ENCODE peak calls at places on chromosomes 12 and 14, in six cellular contexts. B is A549, A is transverse colon, O is IMR-90, F is esophagus squamous epithelium, E is heart left ventricle. K is an unnamed sample.
A peak's percentile ranks its signal among the peaks of the same experiment; 100 is the strongest.

GRCh38 chr12:27868165-27868564 is 88.1 kb upstream of the MANSC4 start:
- DNase-seq in F (no peak), A (no peak), O (peak; percentile 93), B (no peak), E (no peak), K (no peak)

GRCh38 chr12:26789731-26790644 is 43.0 kb downstream of the ITPR2 start:
- DNase-seq in F (no peak), E (no peak), B (peak; percentile 16), A (peak; percentile 18), O (peak; percentile 75), K (peak; percentile 15)

GRCh38 chr12:54154708-54155316 is 34.0 kb downstream of the SMUG1 start:
- DNase-seq in O (no peak), A (no peak), B (no peak), E (no peak), F (no peak), K (no peak)

GRCh38 chr12:55955800-55956508 is 9.9 kb downstream of the PMEL start:
- DNase-seq in O (peak; percentile 76), F (no peak), B (peak; percentile 81), A (peak; percentile 27), E (no peak), K (no peak)

GRCh38 chr14:91867316-91867988 is at the start of gene TC2N:
- DNase-seq in A (no peak), E (no peak), B (no peak), F (no peak), O (no peak), K (no peak)

GRCh38 chr14:36941783-36942521 is 230.5 kb downstream of the SLC25A21 start:
- DNase-seq in A (peak; percentile 72), B (peak; percentile 75), F (no peak), E (peak; percentile 78), O (peak; percentile 64), K (no peak)

GRCh38 chr12:18684430-18684829 is 53.4 kb downstream of the PLCZ1 start:
- DNase-seq in E (no peak), A (no peak), O (no peak), F (no peak), B (no peak), K (no peak)

GRCh38 chr12:124337628-124338027 is 42.7 kb downstream of the RFLNA start:
- DNase-seq in A (no peak), E (no peak), B (no peak), F (no peak), O (no peak), K (no peak)

GRCh38 chr14:105484069-105484996 is 2.4 kb upstream of the CRIP1 start:
- DNase-seq in A (no peak), F (no peak), B (peak; percentile 53), O (no peak), E (no peak), K (no peak)

GRCh38 chr14:48805315-48805714 is 780.9 kb downstream of the RPS29 start:
- DNase-seq in B (no peak), E (no peak), F (no peak), A (no peak), O (no peak), K (no peak)

GRCh38 chr14:86646688-86647687 is 1117.0 kb downstream of the FLRT2 start:
- DNase-seq in E (no peak), F (no peak), A (no peak), B (peak; percentile 17), O (peak; percentile 70), K (no peak)

GRCh38 chr12:32201096-32201495 is 94.4 kb downstream of the BICD1 start:
- DNase-seq in F (no peak), O (no peak), B (no peak), A (no peak), E (no peak), K (no peak)

GRCh38 chr14:105163040-105163742 is 5.4 kb downstream of the JAG2 start:
- DNase-seq in B (no peak), O (no peak), E (no peak), A (no peak), F (no peak), K (no peak)

GRCh38 chr14:56794557-56795283 is 15.6 kb downstream of the OTX2 start:
- DNase-seq in E (no peak), O (no peak), F (no peak), A (no peak), B (no peak), K (no peak)

GRCh38 chr14:104095426-104096310 is 10.2 kb downstream of the ASPG start:
- DNase-seq in F (no peak), O (no peak), A (peak; percentile 8), E (peak; percentile 42), B (no peak), K (no peak)

GRCh38 chr14:49586673-49587460 is 687 bp upstream of the RPS29 start:
- DNase-seq in A (peak; percentile 27), E (no peak), F (no peak), B (peak; percentile 83), O (peak; percentile 82), K (no peak)

GRCh38 chr12:106126441-106127288 is 12.1 kb downstream of the NUAK1 start:
- DNase-seq in E (no peak), F (no peak), B (peak; percentile 96), O (peak; percentile 80), A (no peak), K (no peak)

GRCh38 chr14:99357856-99358390 is 85.9 kb upstream of the BCL11B start:
- DNase-seq in F (no peak), A (no peak), E (no peak), B (no peak), O (no peak), K (no peak)

GRCh38 chr12:5808956-5809355 is 136.1 kb downstream of the ANO2 start:
- DNase-seq in B (no peak), F (no peak), E (no peak), O (peak; percentile 85), A (no peak), K (peak; percentile 88)

GRCh38 chr12:30515351-30515750 is 180.3 kb downstream of the IPO8 start:
- DNase-seq in B (peak; percentile 13), O (no peak), F (no peak), E (no peak), A (no peak), K (no peak)

GRCh38 chr12:117035287-117035686 is 63.9 kb downstream of the TESC start:
- DNase-seq in O (no peak), A (no peak), F (no peak), B (no peak), E (no peak), K (no peak)
- TF ChIP-seq POLR2A in O (no peak), A (no peak), F (no peak), B (no peak), E (no peak), K (no peak)

GRCh38 chr12:115354007-115354452 is 670.1 kb upstream of the TBX3 start:
- DNase-seq in A (peak; percentile 59), F (no peak), O (peak; percentile 98), E (no peak), B (peak; percentile 85), K (peak; percentile 61)
- TF ChIP-seq POLR2A in A (no peak), F (peak; percentile 51), O (peak; percentile 85), E (peak; percentile 32), B (peak; percentile 37), K (peak; percentile 43)

GRCh38 chr14:62117010-62117717 is 354.9 kb downstream of the SNAPC1 start:
- DNase-seq in B (peak; percentile 14), A (peak; percentile 48), O (peak; percentile 83), F (no peak), E (peak; percentile 82), K (no peak)
- TF ChIP-seq POLR2A in B (no peak), A (no peak), O (no peak), F (no peak), E (no peak), K (no peak)

GRCh38 chr14:23327947-23328744 is 6.9 kb downstream of the PABPN1 start:
- DNase-seq in O (peak; percentile 80), F (no peak), B (peak; percentile 79), A (peak; percentile 76), E (no peak), K (peak; percentile 37)

GRCh38 chr14:23324455-23324846 is 3.2 kb downstream of the PABPN1 start:
- DNase-seq in B (no peak), A (no peak), O (no peak), F (no peak), E (no peak), K (no peak)

GRCh38 chr14:23324993-23325392 is 3.7 kb downstream of the PABPN1 start:
- DNase-seq in B (no peak), F (no peak), E (no peak), O (no peak), A (no peak), K (no peak)

GRCh38 chr14:23323838-23324454 is 2.7 kb downstream of the PABPN1 start:
- DNase-seq in O (no peak), F (no peak), A (no peak), E (no peak), B (no peak), K (no peak)

GRCh38 chr14:23326491-23327332 is 5.5 kb downstream of the PABPN1 start:
- DNase-seq in O (no peak), B (no peak), F (no peak), A (no peak), E (no peak), K (no peak)
- TF ChIP-seq POLR2A in O (peak; percentile 26), B (peak; percentile 16), F (no peak), A (no peak), E (no peak), K (no peak)

GRCh38 chr14:78401866-78402265 is 231.7 kb downstream of the NRXN3 start:
- DNase-seq in E (no peak), B (no peak), O (no peak), F (no peak), A (no peak), K (no peak)

GRCh38 chr14:78405071-78405856 is 235.1 kb downstream of the NRXN3 start:
- DNase-seq in O (no peak), E (no peak), F (no peak), B (no peak), A (no peak), K (no peak)

GRCh38 chr14:78403278-78403815 is 233.2 kb downstream of the NRXN3 start:
- DNase-seq in B (no peak), A (no peak), E (no peak), O (no peak), F (no peak), K (no peak)

GRCh38 chr14:78398216-78398615 is 228.0 kb downstream of the NRXN3 start:
- DNase-seq in B (no peak), A (no peak), E (no peak), O (no peak), F (no peak), K (no peak)

GRCh38 chr14:78399316-78399889 is 229.2 kb downstream of the NRXN3 start:
- DNase-seq in O (no peak), E (no peak), F (no peak), B (no peak), A (no peak), K (no peak)
- TF ChIP-seq POLR2A in O (no peak), E (no peak), F (no peak), B (no peak), A (no peak), K (no peak)

GRCh38 chr12:46371718-46372130 is 849 bp downstream of the SLC38A2 start:
- DNase-seq in O (peak; percentile 44), F (peak; percentile 50), E (peak; percentile 85), B (peak; percentile 82), A (peak; percentile 71), K (no peak)

GRCh38 chr12:46373303-46374182 is 970 bp upstream of the SLC38A2 start:
- DNase-seq in B (no peak), E (peak; percentile 80), F (no peak), O (peak; percentile 68), A (peak; percentile 55), K (no peak)

GRCh38 chr12:46372852-46373302 is 304 bp upstream of the SLC38A2 start:
- DNase-seq in B (no peak), O (no peak), E (no peak), F (no peak), A (no peak), K (no peak)

GRCh38 chr12:46370792-46371717 is 1.5 kb downstream of the SLC38A2 start:
- DNase-seq in A (peak; percentile 93), B (peak; percentile 88), O (peak; percentile 79), E (peak; percentile 96), F (peak; percentile 34), K (peak; percentile 62)

GRCh38 chr12:46372131-46372851 is at the start of gene SLC38A2:
- DNase-seq in F (peak; percentile 88), O (peak; percentile 90), B (peak; percentile 94), A (peak; percentile 99), E (peak; percentile 99), K (peak; percentile 83)
- TF ChIP-seq POLR2A in F (peak; percentile 99), O (peak; percentile 100), B (peak; percentile 99), A (peak; percentile 100), E (peak; percentile 100), K (peak; percentile 99)